ENCODE peak calls at places on chromosome 18, in five cellular contexts. N, X, O, E and B are unnamed samples.

GRCh38 chr18:6963452-6964097 is 154.0 kb downstream of the LAMA1 start:
- DNase-seq in E (no peak), O (no peak), N (no peak), X (no peak), B (no peak)

GRCh38 chr18:69216390-69216789 is 184.3 kb upstream of the DOK6 start:
- DNase-seq in X (no peak), O (no peak), E (no peak), N (no peak), B (no peak)

GRCh38 chr18:5894613-5895299 is 566 bp downstream of the TMEM200C start:
- DNase-seq in O (peak), X (no peak), N (no peak), E (peak), B (no peak)

GRCh38 chr18:79560861-79561210 is 118.8 kb upstream of the CTDP1 start:
- DNase-seq in E (no peak), N (no peak), O (no peak), X (no peak), B (no peak)

GRCh38 chr18:11274144-11274762 is 124.9 kb upstream of the PIEZO2 start:
- DNase-seq in X (no peak), N (no peak), E (no peak), O (no peak), B (no peak)

GRCh38 chr18:46510386-46510785 is 146.6 kb downstream of the LOXHD1 start:
- DNase-seq in N (no peak), E (no peak), X (no peak), O (no peak), B (no peak)

GRCh38 chr18:77701977-77702376 is 452.3 kb downstream of the GALR1 start:
- DNase-seq in X (no peak), N (no peak), E (no peak), O (no peak), B (no peak)

GRCh38 chr18:12154356-12154755 is 60.7 kb downstream of the ANKRD62 start:
- DNase-seq in E (no peak), N (no peak), O (no peak), X (no peak), B (no peak)

GRCh38 chr18:62744076-62744705 is 28.9 kb downstream of the PHLPP1 start:
- DNase-seq in E (no peak), N (no peak), X (no peak), O (peak), B (no peak)

GRCh38 chr18:9735238-9735637 is 27.1 kb downstream of the RAB31 start:
- DNase-seq in N (no peak), E (no peak), O (no peak), X (no peak), B (no peak)

GRCh38 chr18:46946656-46947282 is 29.4 kb downstream of the KATNAL2 start:
- DNase-seq in N (no peak), E (peak), O (peak), X (peak), B (peak)

GRCh38 chr18:48728204-48728833 is 189.5 kb downstream of the CTIF start:
- DNase-seq in X (no peak), O (peak), N (no peak), E (no peak), B (no peak)

GRCh38 chr18:5542393-5543035 is 1.3 kb downstream of the EPB41L3 start:
- DNase-seq in O (peak), N (no peak), X (no peak), E (peak), B (no peak)

GRCh38 chr18:48743046-48743445 is 204.2 kb downstream of the CTIF start:
- DNase-seq in O (peak), E (peak), N (no peak), X (no peak), B (no peak)

GRCh38 chr18:2847341-2848144 is 737 bp downstream of the EMILIN2 start:
- DNase-seq in X (peak), E (peak), O (no peak), N (no peak), B (no peak)

GRCh38 chr18:54604211-54604610 is 13.2 kb downstream of the DYNAP start:
- DNase-seq in O (no peak), N (no peak), X (no peak), E (no peak), B (no peak)

GRCh38 chr18:35905436-35905835 is 67.0 kb upstream of the RMP24 start:
- DNase-seq in X (no peak), O (no peak), E (no peak), N (no peak), B (no peak)

GRCh38 chr18:9178557-9178956 is 42.0 kb downstream of the ANKRD12 start:
- DNase-seq in X (no peak), O (no peak), E (no peak), N (no peak), B (no peak)

GRCh38 chr18:77108001-77108692 is 24.4 kb downstream of the MBP start:
- DNase-seq in N (no peak), O (peak), X (no peak), E (no peak), B (no peak)

GRCh38 chr18:6211174-6211504 is 203.6 kb downstream of the L3MBTL4 start:
- DNase-seq in E (no peak), O (no peak), N (no peak), X (no peak), B (no peak)

GRCh38 chr18:74281011-74281638 is 10.6 kb downstream of the CYB5A start:
- DNase-seq in E (no peak), N (no peak), O (no peak), X (no peak), B (no peak)

GRCh38 chr18:9494778-9495302 is 19.5 kb downstream of the RALBP1 start:
- DNase-seq in X (no peak), N (peak), E (no peak), O (peak), B (no peak)

GRCh38 chr18:25247725-25248124 is 104.2 kb downstream of the ZNF521 start:
- DNase-seq in X (no peak), E (no peak), O (peak), N (no peak), B (no peak)

GRCh38 chr18:59379772-59380530 is 20.9 kb upstream of the LMAN1 start:
- DNase-seq in O (peak), E (no peak), X (no peak), N (no peak), B (no peak)

GRCh38 chr18:1147616-1148184 is 243.0 kb downstream of the ADCYAP1 start:
- DNase-seq in X (no peak), E (no peak), N (no peak), O (no peak), B (no peak)

GRCh38 chr18:461762-462161 is 38.7 kb downstream of the COLEC12 start:
- DNase-seq in E (no peak), X (no peak), O (no peak), N (no peak), B (no peak)

GRCh38 chr18:22827741-22828140 is 105.4 kb upstream of the RBBP8 start:
- DNase-seq in E (no peak), O (no peak), X (no peak), N (no peak), B (no peak)
- H3K4me2 ChIP-seq in E (no peak), O (peak), X (no peak), N (no peak), B (no peak)

DNA sequence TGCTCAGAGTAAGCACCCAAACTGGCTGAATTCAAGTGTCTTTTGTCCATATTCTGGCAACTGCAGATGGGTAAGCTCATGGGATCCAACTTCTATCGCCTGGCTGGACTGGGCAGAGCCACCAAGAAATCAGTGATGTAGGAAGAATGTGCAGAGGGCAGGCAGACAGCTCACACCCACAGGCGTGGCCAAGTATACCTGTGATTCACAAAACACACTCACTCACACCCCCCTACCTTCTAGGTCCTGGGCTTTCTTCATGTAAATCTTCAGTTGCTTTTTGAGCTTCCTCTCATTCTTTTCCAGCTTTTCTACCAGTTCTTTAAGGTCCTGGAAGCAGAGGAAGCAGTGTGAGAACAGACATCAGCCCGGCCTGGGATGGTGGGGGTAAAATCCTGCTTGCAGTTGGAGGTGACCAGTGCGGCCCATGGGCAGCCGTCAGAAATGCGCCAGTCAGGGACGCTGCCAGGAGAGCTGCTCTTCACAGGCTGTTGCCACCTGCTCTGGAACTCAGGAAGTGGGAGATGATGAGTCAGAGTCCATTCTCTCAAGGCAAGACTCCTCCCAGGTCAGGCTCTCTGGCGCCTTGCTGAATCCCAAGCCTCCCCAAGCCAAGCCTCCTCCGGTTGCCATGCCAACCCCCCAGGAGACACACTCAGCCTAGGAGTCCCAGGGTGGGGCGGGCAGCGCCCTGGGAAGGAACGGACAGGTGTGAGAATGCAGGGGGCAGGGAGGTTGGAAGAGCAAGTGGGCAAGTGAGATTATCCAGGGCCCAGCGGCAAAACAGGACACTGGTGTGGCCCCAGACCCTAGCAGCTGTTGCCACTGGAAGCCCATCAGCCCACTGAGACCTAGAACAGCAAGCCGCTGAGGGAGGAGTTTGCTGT is 36.2 kb upstream of the ACAA2 start:
- DNase-seq in N (no peak), X (peak), E (no peak), O (peak), B (peak)
- TF ChIP-seq RCOR1 in N (no peak), X (no peak), E (no peak), O (peak), B (no peak)

GRCh38 chr18:37085362-37085761 is 256.4 kb downstream of the KIAA1328 start:
- DNase-seq in N (no peak), E (no peak), X (no peak), O (no peak), B (no peak)
- H3K4me2 ChIP-seq in N (no peak), E (no peak), X (no peak), O (no peak), B (no peak)

DNA sequence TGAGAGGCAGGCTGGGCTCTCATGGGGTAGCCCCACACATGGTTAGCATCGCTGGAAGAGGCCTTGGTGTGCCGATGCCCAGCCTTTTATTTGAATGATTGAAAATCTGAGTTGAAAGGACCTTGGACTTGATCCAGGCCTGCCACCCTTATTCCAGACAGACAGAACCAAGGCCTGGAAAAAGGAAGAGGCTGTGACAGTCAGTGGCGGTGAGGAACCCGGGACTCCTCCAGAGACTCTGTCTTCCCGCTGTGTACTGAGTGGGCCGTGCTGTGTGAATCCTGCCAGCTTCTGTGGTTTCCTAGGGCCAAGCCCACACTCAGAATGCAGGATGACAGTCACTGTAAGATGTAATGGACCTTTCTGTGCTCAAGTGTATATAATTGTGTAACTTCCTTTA is 218.5 kb downstream of the LDLRAD4 start:
- DNase-seq in E (no peak), N (no peak), X (no peak), O (no peak), B (no peak)
- TF ChIP-seq RCOR1 in E (no peak), N (no peak), X (no peak), O (no peak), B (no peak)